ENCODE peak calls at places on chromosomes 7 and 10, in seven cellular contexts. One of them, this sample, is unnamed.

GRCh38 chr7:113015038-113015645 is 71.5 kb downstream of the GPR85 start:
- DNase-seq in GM23248: peak
- DNase-seq in sigmoid colon: no peak
- DNase-seq in K562: peak
- DNase-seq in RWPE1: peak
- DNase-seq in CD8-positive, alpha-beta memory T cell: no peak
- DNase-seq in GM23338: peak
- DNase-seq in this sample: no peak

GRCh38 chr10:18822156-18822555 is 162.9 kb downstream of the ARL5B start:
- DNase-seq in RWPE1: no peak
- DNase-seq in K562: no peak
- DNase-seq in sigmoid colon: no peak
- DNase-seq in CD8-positive, alpha-beta memory T cell: no peak
- DNase-seq in GM23338: peak
- DNase-seq in GM23248: peak
- DNase-seq in this sample: no peak

GRCh38 chr10:82411416-82411815 is 536.4 kb downstream of the NRG3 start:
- DNase-seq in K562: no peak
- DNase-seq in RWPE1: no peak
- DNase-seq in GM23338: no peak
- DNase-seq in GM23248: no peak
- DNase-seq in CD8-positive, alpha-beta memory T cell: no peak
- DNase-seq in sigmoid colon: no peak
- DNase-seq in this sample: no peak

GRCh38 chr7:117572826-117573620 is 93.2 kb downstream of the CFTR start:
- DNase-seq in GM23338: no peak
- DNase-seq in sigmoid colon: no peak
- DNase-seq in K562: no peak
- DNase-seq in GM23248: no peak
- DNase-seq in RWPE1: no peak
- DNase-seq in CD8-positive, alpha-beta memory T cell: no peak
- DNase-seq in this sample: no peak

GRCh38 chr7:135923700-135924261 is 53.4 kb downstream of the MTPN start:
- DNase-seq in GM23338: no peak
- DNase-seq in RWPE1: peak
- DNase-seq in CD8-positive, alpha-beta memory T cell: no peak
- DNase-seq in GM23248: peak
- DNase-seq in sigmoid colon: no peak
- DNase-seq in K562: peak
- DNase-seq in this sample: no peak

GRCh38 chr10:5968681-5969453 is 8.5 kb downstream of the IL15RA start:
- DNase-seq in K562: no peak
- DNase-seq in GM23248: no peak
- DNase-seq in RWPE1: no peak
- DNase-seq in CD8-positive, alpha-beta memory T cell: no peak
- DNase-seq in GM23338: no peak
- DNase-seq in sigmoid colon: peak
- DNase-seq in this sample: no peak

GRCh38 chr10:23314835-23315239 is 29.8 kb downstream of the C10orf67 start:
- DNase-seq in RWPE1: peak
- DNase-seq in GM23338: peak
- DNase-seq in K562: peak
- DNase-seq in GM23248: peak
- DNase-seq in sigmoid colon: no peak
- DNase-seq in CD8-positive, alpha-beta memory T cell: peak
- DNase-seq in this sample: no peak

GRCh38 chr7:146296028-146296427 is 179.4 kb downstream of the CNTNAP2 start:
- DNase-seq in sigmoid colon: no peak
- DNase-seq in K562: no peak
- DNase-seq in GM23338: no peak
- DNase-seq in CD8-positive, alpha-beta memory T cell: no peak
- DNase-seq in RWPE1: no peak
- DNase-seq in GM23248: no peak
- DNase-seq in this sample: no peak

GRCh38 chr7:44280993-44281721 is 44.2 kb downstream of the CAMK2B start:
- DNase-seq in GM23338: no peak
- DNase-seq in CD8-positive, alpha-beta memory T cell: no peak
- DNase-seq in GM23248: no peak
- DNase-seq in RWPE1: no peak
- DNase-seq in sigmoid colon: peak
- DNase-seq in K562: no peak
- DNase-seq in this sample: no peak

GRCh38 chr10:35909291-35909690 is 267.2 kb upstream of the FZD8 start:
- DNase-seq in sigmoid colon: no peak
- DNase-seq in GM23338: peak
- DNase-seq in GM23248: no peak
- DNase-seq in CD8-positive, alpha-beta memory T cell: no peak
- DNase-seq in K562: no peak
- DNase-seq in RWPE1: no peak
- DNase-seq in this sample: no peak

GRCh38 chr10:44908071-44908709 is 2.9 kb upstream of the TMEM72 start:
- DNase-seq in CD8-positive, alpha-beta memory T cell: no peak
- DNase-seq in sigmoid colon: no peak
- DNase-seq in RWPE1: no peak
- DNase-seq in GM23248: no peak
- DNase-seq in K562: no peak
- DNase-seq in GM23338: peak
- DNase-seq in this sample: no peak

GRCh38 chr7:102044984-102045673 is 227.7 kb downstream of the CUX1 start:
- DNase-seq in GM23248: peak
- DNase-seq in CD8-positive, alpha-beta memory T cell: no peak
- DNase-seq in GM23338: no peak
- DNase-seq in K562: no peak
- DNase-seq in sigmoid colon: peak
- DNase-seq in RWPE1: no peak
- DNase-seq in this sample: peak

GRCh38 chr7:5997210-5997808 is 11.5 kb downstream of the PMS2 start:
- DNase-seq in sigmoid colon: no peak
- DNase-seq in RWPE1: peak
- DNase-seq in CD8-positive, alpha-beta memory T cell: peak
- DNase-seq in K562: peak
- DNase-seq in GM23338: peak
- DNase-seq in GM23248: peak
- DNase-seq in this sample: no peak

GRCh38 chr10:118543714-118544400 is 51.6 kb downstream of the PRLHR start:
- DNase-seq in sigmoid colon: no peak
- DNase-seq in CD8-positive, alpha-beta memory T cell: no peak
- DNase-seq in K562: peak
- DNase-seq in GM23248: peak
- DNase-seq in RWPE1: peak
- DNase-seq in GM23338: peak
- DNase-seq in this sample: no peak

GRCh38 chr10:5679606-5680005 is 5.0 kb upstream of the TASOR2 start:
- DNase-seq in GM23338: no peak
- DNase-seq in K562: no peak
- DNase-seq in RWPE1: no peak
- DNase-seq in CD8-positive, alpha-beta memory T cell: no peak
- DNase-seq in GM23248: peak
- DNase-seq in sigmoid colon: no peak
- DNase-seq in this sample: no peak

GRCh38 chr10:129501652-129502436 is 34.8 kb downstream of the MGMT start:
- DNase-seq in K562: no peak
- DNase-seq in CD8-positive, alpha-beta memory T cell: no peak
- DNase-seq in sigmoid colon: no peak
- DNase-seq in RWPE1: no peak
- DNase-seq in GM23248: no peak
- DNase-seq in GM23338: no peak
- DNase-seq in this sample: no peak

GRCh38 chr10:5905854-5906507 is 15.9 kb downstream of the FBH1 start:
- DNase-seq in sigmoid colon: peak
- DNase-seq in CD8-positive, alpha-beta memory T cell: no peak
- DNase-seq in K562: no peak
- DNase-seq in GM23248: no peak
- DNase-seq in RWPE1: no peak
- DNase-seq in GM23338: no peak
- DNase-seq in this sample: no peak

GRCh38 chr7:99453105-99453504 is 12.9 kb downstream of the ATP5MF start:
- DNase-seq in sigmoid colon: no peak
- DNase-seq in CD8-positive, alpha-beta memory T cell: no peak
- DNase-seq in GM23248: no peak
- DNase-seq in RWPE1: no peak
- DNase-seq in K562: no peak
- DNase-seq in GM23338: no peak
- DNase-seq in this sample: no peak

GRCh38 chr10:33377658-33378025 is 43.2 kb upstream of the NRP1 start:
- DNase-seq in RWPE1: no peak
- DNase-seq in sigmoid colon: no peak
- DNase-seq in GM23248: peak
- DNase-seq in GM23338: no peak
- DNase-seq in K562: no peak
- DNase-seq in CD8-positive, alpha-beta memory T cell: no peak
- DNase-seq in this sample: no peak

GRCh38 chr10:33381897-33382578 is 47.6 kb upstream of the NRP1 start:
- DNase-seq in CD8-positive, alpha-beta memory T cell: no peak
- DNase-seq in GM23338: no peak
- DNase-seq in sigmoid colon: no peak
- DNase-seq in GM23248: peak
- DNase-seq in RWPE1: no peak
- DNase-seq in K562: no peak
- DNase-seq in this sample: no peak

GRCh38 chr10:33376976-33377657 is 42.6 kb upstream of the NRP1 start:
- DNase-seq in CD8-positive, alpha-beta memory T cell: no peak
- DNase-seq in sigmoid colon: no peak
- DNase-seq in GM23338: no peak
- DNase-seq in RWPE1: peak
- DNase-seq in K562: no peak
- DNase-seq in GM23248: peak
- DNase-seq in this sample: no peak

GRCh38 chr10:33385016-33385415 is 50.5 kb upstream of the NRP1 start:
- DNase-seq in GM23338: no peak
- DNase-seq in GM23248: no peak
- DNase-seq in RWPE1: no peak
- DNase-seq in sigmoid colon: no peak
- DNase-seq in CD8-positive, alpha-beta memory T cell: no peak
- DNase-seq in K562: no peak
- DNase-seq in this sample: no peak

GRCh38 chr10:33381391-33381790 is 46.9 kb upstream of the NRP1 start:
- DNase-seq in K562: no peak
- DNase-seq in RWPE1: no peak
- DNase-seq in GM23248: peak
- DNase-seq in GM23338: no peak
- DNase-seq in sigmoid colon: no peak
- DNase-seq in CD8-positive, alpha-beta memory T cell: no peak
- DNase-seq in this sample: no peak
- H3K27ac ChIP-seq in K562: no peak
- H3K27ac ChIP-seq in RWPE1: no peak
- H3K27ac ChIP-seq in GM23248: peak
- H3K27ac ChIP-seq in GM23338: no peak
- H3K27ac ChIP-seq in sigmoid colon: no peak
- H3K27ac ChIP-seq in CD8-positive, alpha-beta memory T cell: no peak
- H3K27ac ChIP-seq in this sample: no peak

DNA sequence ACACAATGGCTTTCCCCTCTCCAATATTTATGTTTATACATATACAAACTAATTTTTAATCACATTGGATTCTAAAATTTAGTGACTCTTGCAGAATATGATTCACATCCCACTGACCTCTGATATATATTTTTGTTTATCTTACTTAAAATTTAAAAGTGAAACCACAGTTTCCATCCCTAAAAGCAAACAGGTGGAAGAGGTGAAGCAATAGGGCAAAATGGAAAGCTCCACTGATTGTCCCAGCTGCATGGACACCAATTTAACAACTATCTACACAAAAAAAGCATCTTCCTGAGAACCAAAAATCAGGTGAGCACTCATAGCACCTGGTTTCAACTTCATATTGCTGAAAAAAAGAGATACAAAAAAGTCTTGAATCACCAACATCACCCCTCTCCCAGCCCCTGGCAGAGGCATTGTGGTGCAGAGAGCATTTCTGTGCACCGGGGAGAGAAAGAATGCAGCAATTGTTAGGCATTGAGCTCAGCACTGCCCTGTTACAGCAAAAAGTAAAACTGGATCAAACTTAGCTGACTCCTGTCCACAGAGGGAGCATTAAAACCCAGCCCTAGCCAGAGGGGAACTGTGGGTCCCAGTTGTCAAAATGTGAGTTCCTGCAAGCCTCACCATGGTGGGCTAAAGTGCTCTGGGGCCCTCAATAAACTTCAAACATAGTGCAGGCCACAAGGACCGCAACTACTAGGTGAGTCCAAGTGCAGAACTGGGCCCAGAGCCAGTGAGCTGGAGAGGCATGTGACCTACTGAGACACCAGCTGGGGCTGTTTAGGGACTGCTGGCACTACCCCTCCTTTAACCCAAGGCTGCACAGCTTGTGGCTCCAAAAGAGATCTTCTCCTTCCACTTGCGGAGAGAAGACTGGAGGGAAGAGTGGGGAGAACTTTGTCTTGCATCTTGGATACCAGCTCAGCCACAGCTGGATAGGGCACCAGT is 92.1 kb downstream of the SIRT1 start:
- DNase-seq in RWPE1: no peak
- DNase-seq in K562: no peak
- DNase-seq in sigmoid colon: peak
- DNase-seq in GM23338: peak
- DNase-seq in CD8-positive, alpha-beta memory T cell: no peak
- DNase-seq in GM23248: peak
- DNase-seq in this sample: peak
- H3K27ac ChIP-seq in RWPE1: peak
- H3K27ac ChIP-seq in K562: no peak
- H3K27ac ChIP-seq in sigmoid colon: no peak
- H3K27ac ChIP-seq in GM23338: peak
- H3K27ac ChIP-seq in CD8-positive, alpha-beta memory T cell: no peak
- H3K27ac ChIP-seq in GM23248: peak
- H3K27ac ChIP-seq in this sample: no peak

GRCh38 chr7:134865001-134865845 is 85.8 kb downstream of the CALD1 start:
- DNase-seq in GM23338: peak
- DNase-seq in sigmoid colon: no peak
- DNase-seq in GM23248: peak
- DNase-seq in K562: no peak
- DNase-seq in CD8-positive, alpha-beta memory T cell: peak
- DNase-seq in RWPE1: no peak
- DNase-seq in this sample: no peak
- H3K27ac ChIP-seq in GM23338: peak
- H3K27ac ChIP-seq in sigmoid colon: peak
- H3K27ac ChIP-seq in GM23248: peak
- H3K27ac ChIP-seq in K562: no peak
- H3K27ac ChIP-seq in CD8-positive, alpha-beta memory T cell: no peak
- H3K27ac ChIP-seq in RWPE1: no peak
- H3K27ac ChIP-seq in this sample: no peak

GRCh38 chr7:98286093-98286525 is 4.6 kb downstream of the BRI3 start:
- DNase-seq in sigmoid colon: peak
- DNase-seq in GM23248: peak
- DNase-seq in K562: no peak
- DNase-seq in CD8-positive, alpha-beta memory T cell: no peak
- DNase-seq in RWPE1: peak
- DNase-seq in GM23338: no peak
- DNase-seq in this sample: no peak

GRCh38 chr7:98289333-98289875 is 7.9 kb downstream of the BRI3 start:
- DNase-seq in sigmoid colon: no peak
- DNase-seq in GM23248: no peak
- DNase-seq in RWPE1: no peak
- DNase-seq in GM23338: no peak
- DNase-seq in K562: no peak
- DNase-seq in CD8-positive, alpha-beta memory T cell: no peak
- DNase-seq in this sample: no peak

GRCh38 chr7:98287486-98287959 is 6.0 kb downstream of the BRI3 start:
- DNase-seq in K562: no peak
- DNase-seq in GM23248: no peak
- DNase-seq in RWPE1: peak
- DNase-seq in CD8-positive, alpha-beta memory T cell: no peak
- DNase-seq in GM23338: peak
- DNase-seq in sigmoid colon: no peak
- DNase-seq in this sample: peak

GRCh38 chr7:98286701-98287485 is 5.4 kb downstream of the BRI3 start:
- DNase-seq in GM23338: no peak
- DNase-seq in K562: no peak
- DNase-seq in sigmoid colon: no peak
- DNase-seq in GM23248: peak
- DNase-seq in RWPE1: no peak
- DNase-seq in CD8-positive, alpha-beta memory T cell: no peak
- DNase-seq in this sample: peak

GRCh38 chr7:98288064-98288823 is 6.8 kb downstream of the BRI3 start:
- DNase-seq in sigmoid colon: no peak
- DNase-seq in GM23338: no peak
- DNase-seq in K562: no peak
- DNase-seq in RWPE1: no peak
- DNase-seq in CD8-positive, alpha-beta memory T cell: no peak
- DNase-seq in GM23248: peak
- DNase-seq in this sample: no peak
- H3K27ac ChIP-seq in sigmoid colon: no peak
- H3K27ac ChIP-seq in GM23338: peak
- H3K27ac ChIP-seq in K562: no peak
- H3K27ac ChIP-seq in RWPE1: peak
- H3K27ac ChIP-seq in CD8-positive, alpha-beta memory T cell: no peak
- H3K27ac ChIP-seq in GM23248: peak
- H3K27ac ChIP-seq in this sample: peak

This sample was measured in caudate nucleus.